ENCODE peak calls at places on chromosomes 5 and 9, in four cellular contexts. One of them, this sample, is unnamed.

GRCh38 chr9:21764736-21765245 is 37.6 kb upstream of the MTAP start:
- DNase-seq in H1: no peak
- DNase-seq in GM12878: no peak
- DNase-seq in K562: no peak
- DNase-seq in this sample: no peak

GRCh38 chr9:128523199-128523925 is 18.8 kb downstream of the GLE1 start:
- DNase-seq in H1: no peak
- DNase-seq in K562: no peak
- DNase-seq in GM12878: no peak
- DNase-seq in this sample: peak

GRCh38 chr9:133168432-133168831 is 4.7 kb upstream of the GBGT1 start:
- DNase-seq in H1: no peak
- DNase-seq in K562: no peak
- DNase-seq in GM12878: no peak
- DNase-seq in this sample: no peak

GRCh38 chr5:158499680-158499998 is 600.1 kb downstream of the EBF1 start:
- DNase-seq in K562: no peak
- DNase-seq in H1: no peak
- DNase-seq in GM12878: no peak
- DNase-seq in this sample: no peak

GRCh38 chr9:137506702-137507171 is 43.5 kb downstream of the PNPLA7 start:
- DNase-seq in GM12878: no peak
- DNase-seq in H1: no peak
- DNase-seq in K562: no peak
- DNase-seq in this sample: no peak

GRCh38 chr5:39759696-39760095 is 334.9 kb upstream of the DAB2 start:
- DNase-seq in K562: no peak
- DNase-seq in H1: no peak
- DNase-seq in GM12878: no peak
- DNase-seq in this sample: no peak

GRCh38 chr5:96857924-96858323 is 18.4 kb upstream of the ERAP2 start:
- DNase-seq in K562: no peak
- DNase-seq in GM12878: no peak
- DNase-seq in H1: no peak
- DNase-seq in this sample: no peak

GRCh38 chr9:2101524-2101923 is 86.4 kb downstream of the SMARCA2 start:
- DNase-seq in K562: no peak
- DNase-seq in H1: no peak
- DNase-seq in GM12878: no peak
- DNase-seq in this sample: no peak

GRCh38 chr5:142819816-142820215 is 49.6 kb downstream of the ARHGAP26 start:
- DNase-seq in GM12878: no peak
- DNase-seq in H1: no peak
- DNase-seq in K562: no peak
- DNase-seq in this sample: no peak

GRCh38 chr5:149153751-149154610 is 12.7 kb downstream of the ABLIM3 start:
- DNase-seq in H1: no peak
- DNase-seq in GM12878: no peak
- DNase-seq in K562: peak
- DNase-seq in this sample: no peak

GRCh38 chr9:101209670-101210069 is 175.1 kb downstream of the BAAT start:
- DNase-seq in K562: no peak
- DNase-seq in GM12878: no peak
- DNase-seq in H1: no peak
- DNase-seq in this sample: no peak

GRCh38 chr5:172010278-172010677 is 3.8 kb upstream of the FBXW11 start:
- DNase-seq in H1: no peak
- DNase-seq in K562: no peak
- DNase-seq in GM12878: no peak
- DNase-seq in this sample: no peak

GRCh38 chr9:69215774-69216482 is 41.9 kb downstream of the TJP2 start:
- DNase-seq in K562: peak
- DNase-seq in GM12878: no peak
- DNase-seq in H1: no peak
- DNase-seq in this sample: no peak

GRCh38 chr5:105475401-105475800 is 1912.8 kb upstream of the NUDT12 start:
- DNase-seq in K562: no peak
- DNase-seq in GM12878: no peak
- DNase-seq in H1: no peak
- DNase-seq in this sample: no peak

GRCh38 chr5:54186108-54186507 is 124.3 kb downstream of the ARL15 start:
- DNase-seq in K562: no peak
- DNase-seq in GM12878: no peak
- DNase-seq in H1: no peak
- DNase-seq in this sample: no peak

GRCh38 chr5:16924201-16924600 is 11.9 kb downstream of the MYO10 start:
- DNase-seq in GM12878: no peak
- DNase-seq in K562: no peak
- DNase-seq in H1: no peak
- DNase-seq in this sample: no peak

DNA sequence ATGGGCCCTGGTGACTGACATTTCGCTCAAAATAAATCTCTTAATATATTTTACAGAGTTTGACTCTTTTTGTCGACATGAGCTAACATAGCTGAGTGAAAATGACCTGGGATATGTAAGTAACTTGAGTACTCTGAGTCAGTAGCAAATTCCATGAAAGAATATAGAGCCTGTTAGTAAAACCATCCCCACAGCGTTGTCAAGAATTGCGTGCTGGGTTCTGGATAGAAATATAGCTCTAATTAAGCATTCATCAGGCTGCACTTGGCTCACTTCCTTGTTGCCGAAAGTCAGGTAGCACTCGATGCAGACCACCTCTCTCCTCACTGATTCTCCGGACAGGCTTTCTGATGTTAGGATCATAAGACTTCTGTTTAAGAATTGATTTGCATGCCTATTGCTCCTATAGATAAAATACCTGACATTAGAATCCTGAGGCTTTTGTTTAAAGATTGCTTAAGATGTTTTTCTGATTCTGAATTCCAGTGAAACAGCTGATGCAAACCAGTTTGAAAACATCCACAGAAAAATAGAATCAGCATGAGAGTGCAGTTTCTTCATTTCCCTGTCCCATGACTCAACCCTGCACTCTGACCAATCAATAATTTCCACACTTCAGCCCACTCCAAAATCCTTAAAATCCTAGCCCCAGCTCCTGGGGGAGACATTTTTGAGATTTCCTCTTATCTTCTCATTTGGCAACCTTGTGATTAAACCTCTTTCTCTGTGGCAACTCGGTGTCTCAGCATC is 310.6 kb downstream of the DIRAS2 start:
- DNase-seq in K562: no peak
- DNase-seq in GM12878: no peak
- DNase-seq in H1: no peak
- DNase-seq in this sample: no peak
- TF ChIP-seq NRF1 in K562: no peak
- TF ChIP-seq NRF1 in GM12878: no peak
- TF ChIP-seq NRF1 in H1: no peak
- TF ChIP-seq NRF1 in this sample: no peak

DNA sequence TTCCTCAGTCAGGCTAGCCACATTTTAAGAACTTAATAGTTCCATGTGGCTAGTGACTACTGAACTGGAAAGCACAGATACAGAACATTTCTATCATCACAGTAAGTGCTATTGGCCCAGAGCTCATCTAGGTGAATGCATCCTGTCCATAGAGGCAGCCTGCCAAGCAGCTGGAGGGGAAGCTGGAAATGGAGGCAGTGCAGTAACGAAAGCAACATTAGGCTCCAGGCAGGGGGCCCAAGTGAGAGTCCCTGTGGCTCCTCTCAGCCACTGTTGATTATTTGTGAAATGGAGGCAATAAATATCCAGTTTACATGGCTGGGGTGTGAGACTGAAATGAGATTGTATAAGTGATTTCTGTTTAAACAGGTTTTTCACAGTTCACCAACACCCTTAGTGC is 227.2 kb upstream of the KLF9 start:
- DNase-seq in H1: no peak
- DNase-seq in GM12878: no peak
- DNase-seq in K562: no peak
- DNase-seq in this sample: no peak
- TF ChIP-seq NRF1 in H1: no peak
- TF ChIP-seq NRF1 in GM12878: no peak
- TF ChIP-seq NRF1 in K562: no peak
- TF ChIP-seq NRF1 in this sample: no peak

DNA sequence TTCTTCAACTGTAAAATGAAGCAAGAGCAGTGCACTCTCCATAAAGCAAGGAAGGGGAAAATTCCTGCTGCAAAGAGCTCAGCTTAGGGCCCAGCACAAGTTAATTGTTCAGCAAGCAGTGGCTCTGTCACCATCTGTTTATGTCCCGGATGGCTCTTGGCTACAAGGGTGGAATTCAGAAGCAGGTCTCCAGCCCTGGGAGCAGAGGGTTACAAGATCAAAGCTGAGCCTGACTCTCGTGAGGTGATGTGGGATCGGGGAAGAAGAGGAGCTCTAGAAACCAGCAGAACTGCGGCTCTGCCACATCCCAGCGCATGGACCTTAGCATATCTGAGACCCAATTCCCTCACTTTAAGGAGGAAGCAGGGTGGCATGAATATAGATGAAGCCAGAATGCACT is 25.2 kb upstream of the OLFM1 start:
- DNase-seq in H1: no peak
- DNase-seq in GM12878: no peak
- DNase-seq in K562: no peak
- DNase-seq in this sample: no peak
- TF ChIP-seq NRF1 in H1: no peak
- TF ChIP-seq NRF1 in GM12878: no peak
- TF ChIP-seq NRF1 in K562: no peak
- TF ChIP-seq NRF1 in this sample: no peak

GRCh38 chr9:37592108-37592951 is at the start of gene TOMM5:
- DNase-seq in K562: peak
- DNase-seq in H1: peak
- DNase-seq in GM12878: peak
- DNase-seq in this sample: peak

GRCh38 chr9:37587521-37587920 is 4.9 kb downstream of the TOMM5 start:
- DNase-seq in GM12878: no peak
- DNase-seq in K562: peak
- DNase-seq in H1: no peak
- DNase-seq in this sample: no peak

GRCh38 chr9:37596504-37596903 is 4.1 kb upstream of the TOMM5 start:
- DNase-seq in K562: no peak
- DNase-seq in GM12878: no peak
- DNase-seq in H1: no peak
- DNase-seq in this sample: no peak

GRCh38 chr9:37593877-37594448 is 1.6 kb upstream of the TOMM5 start:
- DNase-seq in K562: peak
- DNase-seq in H1: no peak
- DNase-seq in GM12878: no peak
- DNase-seq in this sample: no peak

DNA sequence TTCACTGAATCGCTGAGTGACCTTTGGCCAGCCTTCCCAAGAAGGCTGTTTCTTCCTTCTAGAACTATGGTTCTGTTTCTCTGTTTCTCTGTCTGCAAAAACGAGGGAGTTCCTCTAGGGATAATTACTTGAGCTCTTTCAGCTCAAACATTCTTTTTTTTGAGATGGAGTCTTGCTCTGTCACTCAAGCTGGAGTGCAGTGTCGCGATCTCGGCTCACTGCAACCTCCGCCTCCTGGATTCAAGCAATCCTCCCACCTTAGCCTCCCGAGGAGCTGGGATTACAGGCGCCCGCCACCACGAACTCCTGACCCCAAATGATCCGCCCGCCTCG is 656 bp downstream of the TOMM5 start:
- DNase-seq in H1: no peak
- DNase-seq in K562: no peak
- DNase-seq in GM12878: no peak
- DNase-seq in this sample: no peak
- TF ChIP-seq NRF1 in H1: no peak
- TF ChIP-seq NRF1 in K562: no peak
- TF ChIP-seq NRF1 in GM12878: no peak
- TF ChIP-seq NRF1 in this sample: no peak

DNA sequence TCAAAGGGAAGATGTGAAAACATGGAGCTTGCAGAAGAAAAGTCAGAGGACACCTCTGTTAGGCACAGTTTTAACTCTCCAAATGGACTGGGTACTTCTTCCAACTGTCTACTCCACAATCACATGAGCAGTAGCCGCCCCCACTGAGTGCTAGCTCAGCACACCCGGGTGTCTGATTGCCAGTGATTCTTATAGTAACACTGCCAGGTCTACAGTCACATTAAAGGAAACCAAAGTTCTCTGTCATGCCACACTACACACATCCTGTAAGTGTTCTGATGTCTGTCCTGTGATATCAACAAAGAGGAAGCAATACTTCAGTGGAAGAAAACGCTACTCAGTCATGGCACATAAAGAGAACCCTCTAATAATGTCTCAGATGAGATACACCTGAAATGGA is at the start of gene HAVCR2:
- DNase-seq in GM12878: peak
- DNase-seq in K562: no peak
- DNase-seq in H1: no peak
- DNase-seq in this sample: no peak
- TF ChIP-seq NRF1 in GM12878: no peak
- TF ChIP-seq NRF1 in K562: no peak
- TF ChIP-seq NRF1 in H1: no peak
- TF ChIP-seq NRF1 in this sample: no peak

DNA sequence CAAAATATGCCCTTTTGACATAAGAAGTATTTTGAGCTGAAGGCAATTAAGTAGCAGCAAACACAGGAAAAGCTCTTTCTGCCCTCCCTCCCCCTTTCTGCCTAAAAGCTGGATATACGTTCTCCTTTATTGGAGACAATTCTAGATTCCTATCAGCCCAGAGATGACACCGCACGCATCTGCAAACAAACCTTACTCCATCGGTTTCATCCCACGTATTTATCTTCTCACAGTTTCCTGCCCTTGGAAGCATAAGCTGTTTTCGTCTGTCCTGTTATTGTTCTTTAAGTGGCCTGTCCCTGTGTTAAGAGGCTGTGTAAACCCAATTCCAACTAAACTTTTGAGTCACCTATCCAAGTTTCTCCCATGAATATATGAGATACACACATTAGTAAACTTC is 11.8 kb downstream of the TBC1D9B start:
- DNase-seq in K562: no peak
- DNase-seq in GM12878: no peak
- DNase-seq in H1: no peak
- DNase-seq in this sample: no peak
- TF ChIP-seq NRF1 in K562: no peak
- TF ChIP-seq NRF1 in GM12878: no peak
- TF ChIP-seq NRF1 in H1: no peak
- TF ChIP-seq NRF1 in this sample: no peak

This sample was measured in SK-N-SH.